ENCODE peak calls at places on chromosome 18, in eight cellular contexts. One of them, this sample, is unnamed.
A peak's percentile ranks its signal among the peaks of the same experiment; 100 is the strongest.

GRCh38 chr18:51953521-51953920 is 386.5 kb upstream of the DCC start:
- DNase-seq in pancreas: no peak
- DNase-seq in AG04450: no peak
- DNase-seq in GM23338: no peak
- DNase-seq in Calu3: no peak
- DNase-seq in HFFc6: no peak
- DNase-seq in AG09309: no peak
- DNase-seq in neural progenitor cell: no peak
- DNase-seq in this sample: no peak

GRCh38 chr18:36546028-36546427 is 248.5 kb downstream of the FHOD3 start:
- DNase-seq in neural progenitor cell: no peak
- DNase-seq in Calu3: no peak
- DNase-seq in pancreas: no peak
- DNase-seq in GM23338: no peak
- DNase-seq in AG04450: no peak
- DNase-seq in HFFc6: no peak
- DNase-seq in AG09309: no peak
- DNase-seq in this sample: no peak

GRCh38 chr18:79797518-79798345 is at the start of gene KCNG2:
- DNase-seq in GM23338: peak; percentile 67
- DNase-seq in HFFc6: no peak
- DNase-seq in neural progenitor cell: peak; percentile 87
- DNase-seq in pancreas: no peak
- DNase-seq in AG09309: no peak
- DNase-seq in AG04450: no peak
- DNase-seq in Calu3: no peak
- DNase-seq in this sample: peak; percentile 83

GRCh38 chr18:49584431-49584830 is 22.6 kb downstream of the LIPG start:
- DNase-seq in HFFc6: no peak
- DNase-seq in Calu3: no peak
- DNase-seq in AG09309: no peak
- DNase-seq in AG04450: no peak
- DNase-seq in pancreas: no peak
- DNase-seq in neural progenitor cell: no peak
- DNase-seq in GM23338: no peak
- DNase-seq in this sample: no peak

GRCh38 chr18:47953471-47953931 is 23.0 kb upstream of the SMAD2 start:
- DNase-seq in pancreas: peak; percentile 30
- DNase-seq in AG04450: no peak
- DNase-seq in AG09309: no peak
- DNase-seq in Calu3: no peak
- DNase-seq in neural progenitor cell: peak; percentile 68
- DNase-seq in GM23338: peak; percentile 40
- DNase-seq in HFFc6: no peak
- DNase-seq in this sample: no peak

GRCh38 chr18:45349447-45349846 is 265.8 kb upstream of the SLC14A2 start:
- DNase-seq in pancreas: no peak
- DNase-seq in AG04450: no peak
- DNase-seq in GM23338: no peak
- DNase-seq in AG09309: no peak
- DNase-seq in HFFc6: no peak
- DNase-seq in Calu3: no peak
- DNase-seq in neural progenitor cell: no peak
- DNase-seq in this sample: no peak

GRCh38 chr18:50192903-50193795 is 1.8 kb downstream of the MYO5B start:
- DNase-seq in GM23338: peak; percentile 44
- DNase-seq in neural progenitor cell: peak; percentile 34
- DNase-seq in AG04450: no peak
- DNase-seq in HFFc6: no peak
- DNase-seq in pancreas: peak; percentile 31
- DNase-seq in AG09309: no peak
- DNase-seq in Calu3: peak; percentile 37
- DNase-seq in this sample: no peak

GRCh38 chr18:40485318-40485717 is 1469.7 kb upstream of the PIK3C3 start:
- DNase-seq in neural progenitor cell: no peak
- DNase-seq in HFFc6: peak; percentile 10
- DNase-seq in Calu3: no peak
- DNase-seq in AG09309: no peak
- DNase-seq in GM23338: no peak
- DNase-seq in AG04450: peak; percentile 20
- DNase-seq in pancreas: no peak
- DNase-seq in this sample: no peak

GRCh38 chr18:58793361-58793760 is 71.3 kb upstream of the ZNF532 start:
- DNase-seq in AG09309: peak; percentile 75
- DNase-seq in AG04450: peak; percentile 72
- DNase-seq in pancreas: no peak
- DNase-seq in GM23338: no peak
- DNase-seq in neural progenitor cell: no peak
- DNase-seq in HFFc6: peak; percentile 89
- DNase-seq in Calu3: no peak
- DNase-seq in this sample: no peak

GRCh38 chr18:28159055-28159454 is 17.9 kb downstream of the CDH2 start:
- DNase-seq in AG04450: no peak
- DNase-seq in neural progenitor cell: no peak
- DNase-seq in pancreas: no peak
- DNase-seq in HFFc6: no peak
- DNase-seq in GM23338: no peak
- DNase-seq in AG09309: no peak
- DNase-seq in Calu3: no peak
- DNase-seq in this sample: no peak

GRCh38 chr18:36412778-36413177 is 115.3 kb downstream of the FHOD3 start:
- DNase-seq in pancreas: no peak
- DNase-seq in Calu3: peak; percentile 37
- DNase-seq in AG04450: no peak
- DNase-seq in HFFc6: peak; percentile 26
- DNase-seq in GM23338: peak; percentile 73
- DNase-seq in AG09309: no peak
- DNase-seq in neural progenitor cell: peak; percentile 36
- DNase-seq in this sample: no peak

GRCh38 chr18:62769216-62769615 is 53.9 kb downstream of the PHLPP1 start:
- DNase-seq in GM23338: no peak
- DNase-seq in neural progenitor cell: no peak
- DNase-seq in AG09309: no peak
- DNase-seq in Calu3: no peak
- DNase-seq in pancreas: no peak
- DNase-seq in AG04450: no peak
- DNase-seq in HFFc6: no peak
- DNase-seq in this sample: no peak
- TF ChIP-seq CTCF in GM23338: no peak
- TF ChIP-seq CTCF in neural progenitor cell: no peak
- TF ChIP-seq CTCF in AG09309: no peak
- TF ChIP-seq CTCF in Calu3: no peak
- TF ChIP-seq CTCF in pancreas: no peak
- TF ChIP-seq CTCF in AG04450: no peak
- TF ChIP-seq CTCF in HFFc6: no peak
- TF ChIP-seq CTCF in this sample: no peak

GRCh38 chr18:70366174-70366573 is 77.3 kb downstream of the SOCS6 start:
- DNase-seq in GM23338: peak; percentile 83
- DNase-seq in neural progenitor cell: peak; percentile 82
- DNase-seq in pancreas: no peak
- DNase-seq in HFFc6: no peak
- DNase-seq in AG04450: no peak
- DNase-seq in Calu3: no peak
- DNase-seq in AG09309: no peak
- DNase-seq in this sample: no peak
- TF ChIP-seq CTCF in GM23338: no peak
- TF ChIP-seq CTCF in neural progenitor cell: no peak
- TF ChIP-seq CTCF in pancreas: no peak
- TF ChIP-seq CTCF in HFFc6: no peak
- TF ChIP-seq CTCF in AG04450: no peak
- TF ChIP-seq CTCF in Calu3: no peak
- TF ChIP-seq CTCF in AG09309: no peak
- TF ChIP-seq CTCF in this sample: no peak

DNA sequence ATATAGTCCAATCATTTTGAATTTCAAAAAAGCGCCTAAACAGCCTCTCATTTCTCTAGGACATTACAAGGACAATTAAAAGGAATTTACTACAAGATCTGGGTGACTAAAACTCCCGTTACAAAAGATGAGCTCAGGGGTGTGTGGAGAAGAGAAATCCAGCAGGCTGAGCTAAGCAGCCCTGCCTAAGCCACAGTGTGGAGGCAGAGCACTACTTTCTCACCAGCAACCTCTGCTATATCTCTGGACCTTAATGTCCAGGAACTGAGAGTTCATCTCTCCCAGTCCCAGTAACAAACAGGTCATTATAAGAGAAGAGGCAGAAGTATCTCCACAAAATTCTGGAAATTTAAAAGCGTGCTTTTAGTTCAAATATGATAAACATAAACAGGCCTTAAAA is 18.9 kb upstream of the ANKRD62 start:
- DNase-seq in HFFc6: no peak
- DNase-seq in pancreas: no peak
- DNase-seq in AG09309: no peak
- DNase-seq in AG04450: no peak
- DNase-seq in Calu3: no peak
- DNase-seq in GM23338: no peak
- DNase-seq in neural progenitor cell: peak; percentile 24
- DNase-seq in this sample: no peak
- TF ChIP-seq CTCF in HFFc6: no peak
- TF ChIP-seq CTCF in pancreas: no peak
- TF ChIP-seq CTCF in AG09309: no peak
- TF ChIP-seq CTCF in AG04450: peak; percentile 10
- TF ChIP-seq CTCF in Calu3: no peak
- TF ChIP-seq CTCF in GM23338: no peak
- TF ChIP-seq CTCF in neural progenitor cell: peak; percentile 12
- TF ChIP-seq CTCF in this sample: peak; percentile 73

DNA sequence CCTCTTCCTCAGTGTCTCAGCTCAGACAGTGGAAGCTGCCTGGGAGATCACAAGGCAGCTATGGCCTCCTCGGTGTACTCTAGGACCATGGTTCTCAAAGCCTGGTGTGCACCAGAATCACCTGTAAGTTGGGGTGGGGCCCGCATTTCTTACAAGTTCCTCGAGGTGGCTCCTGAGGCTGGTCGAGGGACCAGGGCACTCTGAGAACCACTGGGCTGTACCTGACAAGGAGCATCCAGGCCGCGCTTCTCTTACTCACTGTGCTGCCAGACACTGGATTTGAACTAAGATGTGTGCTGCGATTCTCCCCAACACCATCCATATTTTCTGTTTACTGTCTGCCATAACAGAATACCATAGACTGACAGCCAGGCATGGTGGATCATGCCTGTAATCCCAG is 59.5 kb downstream of the DIPK1C start:
- DNase-seq in pancreas: no peak
- DNase-seq in Calu3: no peak
- DNase-seq in HFFc6: no peak
- DNase-seq in neural progenitor cell: no peak
- DNase-seq in AG09309: no peak
- DNase-seq in AG04450: no peak
- DNase-seq in GM23338: no peak
- DNase-seq in this sample: no peak
- TF ChIP-seq CTCF in pancreas: no peak
- TF ChIP-seq CTCF in Calu3: no peak
- TF ChIP-seq CTCF in HFFc6: no peak
- TF ChIP-seq CTCF in neural progenitor cell: no peak
- TF ChIP-seq CTCF in AG09309: no peak
- TF ChIP-seq CTCF in AG04450: no peak
- TF ChIP-seq CTCF in GM23338: peak; percentile 1
- TF ChIP-seq CTCF in this sample: no peak

DNA sequence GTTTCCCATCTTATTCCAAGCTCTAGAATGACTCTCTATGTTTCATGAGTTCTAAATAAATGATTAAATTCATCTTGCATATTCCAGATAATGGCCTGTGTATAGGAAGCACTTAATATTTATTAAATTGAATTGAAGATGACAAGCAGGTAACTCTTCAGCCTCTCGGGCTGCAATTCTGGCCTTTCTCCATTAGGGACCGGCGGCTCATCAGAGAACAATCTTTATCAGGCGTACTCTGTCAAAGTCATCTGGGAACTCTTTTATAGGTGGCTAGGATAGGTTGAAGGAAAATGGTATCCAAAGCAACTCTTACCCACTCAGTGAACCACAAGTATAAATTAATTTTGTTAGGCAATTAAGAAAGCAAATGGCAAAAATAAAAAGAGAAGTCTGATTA is 308.5 kb downstream of the NOL4 start:
- DNase-seq in GM23338: peak; percentile 54
- DNase-seq in pancreas: no peak
- DNase-seq in HFFc6: no peak
- DNase-seq in AG04450: no peak
- DNase-seq in Calu3: peak; percentile 1
- DNase-seq in neural progenitor cell: peak; percentile 5
- DNase-seq in AG09309: no peak
- DNase-seq in this sample: no peak
- TF ChIP-seq CTCF in GM23338: peak; percentile 55
- TF ChIP-seq CTCF in pancreas: no peak
- TF ChIP-seq CTCF in HFFc6: no peak
- TF ChIP-seq CTCF in AG04450: no peak
- TF ChIP-seq CTCF in Calu3: no peak
- TF ChIP-seq CTCF in neural progenitor cell: peak; percentile 33
- TF ChIP-seq CTCF in AG09309: no peak
- TF ChIP-seq CTCF in this sample: peak; percentile 31

DNA sequence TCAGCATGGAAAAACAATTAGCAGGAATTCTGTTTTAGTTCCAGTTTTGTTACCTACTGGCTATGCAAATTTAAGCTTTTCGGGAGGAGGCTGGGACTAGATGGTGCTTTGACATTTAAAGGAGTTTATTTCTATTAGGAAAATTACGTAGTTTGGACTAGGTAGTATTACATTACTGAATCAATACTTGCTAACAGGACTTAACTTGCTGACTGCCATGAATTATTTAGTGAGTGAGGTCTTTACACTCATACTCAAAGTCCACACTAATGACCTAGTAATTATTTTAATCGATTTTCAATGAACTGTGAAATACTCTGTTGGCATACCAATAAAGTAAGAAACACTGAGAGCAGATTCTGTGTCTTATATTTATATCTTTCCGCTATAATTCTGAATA is 55.1 kb downstream of the CHST9 start:
- DNase-seq in pancreas: no peak
- DNase-seq in AG04450: no peak
- DNase-seq in Calu3: no peak
- DNase-seq in AG09309: no peak
- DNase-seq in HFFc6: no peak
- DNase-seq in GM23338: no peak
- DNase-seq in neural progenitor cell: no peak
- DNase-seq in this sample: no peak
- TF ChIP-seq CTCF in pancreas: no peak
- TF ChIP-seq CTCF in AG04450: no peak
- TF ChIP-seq CTCF in Calu3: no peak
- TF ChIP-seq CTCF in AG09309: no peak
- TF ChIP-seq CTCF in HFFc6: no peak
- TF ChIP-seq CTCF in GM23338: no peak
- TF ChIP-seq CTCF in neural progenitor cell: no peak
- TF ChIP-seq CTCF in this sample: no peak

This sample was measured in chondrocyte.